ENCODE peak calls at places on chromosomes 2 and 18, in nine cellular contexts. One of them, this sample, is unnamed.
A peak's percentile ranks its signal among the peaks of the same experiment; 100 is the strongest.

GRCh38 chr2:210007895-210008294 is 5.5 kb downstream of the RPE start:
- DNase-seq in mesendoderm: no peak
- DNase-seq in B cell: no peak
- DNase-seq in GM04504: no peak
- DNase-seq in pons: peak; percentile 63
- DNase-seq in left cardiac atrium: no peak
- DNase-seq in stimulated activated CD4-positive, alpha-beta T cell treated with anti-CD3 and anti-CD28 coated beads, Interleukin-1b, Interleukin-23, amount 100 ng/mL, for 48 hours: no peak
- DNase-seq in nephron progenitor cell: no peak
- DNase-seq in occipital lobe: no peak
- DNase-seq in this sample: no peak

GRCh38 chr2:8370258-8370802 is 311.5 kb upstream of the ID2 start:
- DNase-seq in mesendoderm: no peak
- DNase-seq in B cell: no peak
- DNase-seq in GM04504: no peak
- DNase-seq in pons: no peak
- DNase-seq in left cardiac atrium: no peak
- DNase-seq in stimulated activated CD4-positive, alpha-beta T cell treated with anti-CD3 and anti-CD28 coated beads, Interleukin-1b, Interleukin-23, amount 100 ng/mL, for 48 hours: no peak
- DNase-seq in nephron progenitor cell: no peak
- DNase-seq in occipital lobe: no peak
- DNase-seq in this sample: no peak

GRCh38 chr2:26983746-26984145 is 13.3 kb downstream of the MAPRE3 start:
- DNase-seq in mesendoderm: no peak
- DNase-seq in B cell: no peak
- DNase-seq in GM04504: no peak
- DNase-seq in pons: no peak
- DNase-seq in left cardiac atrium: no peak
- DNase-seq in stimulated activated CD4-positive, alpha-beta T cell treated with anti-CD3 and anti-CD28 coated beads, Interleukin-1b, Interleukin-23, amount 100 ng/mL, for 48 hours: no peak
- DNase-seq in nephron progenitor cell: no peak
- DNase-seq in occipital lobe: no peak
- DNase-seq in this sample: no peak

GRCh38 chr2:242038928-242039341 is 169.4 kb downstream of the RTP5 start:
- DNase-seq in mesendoderm: no peak
- DNase-seq in B cell: no peak
- DNase-seq in GM04504: no peak
- DNase-seq in pons: no peak
- DNase-seq in left cardiac atrium: no peak
- DNase-seq in stimulated activated CD4-positive, alpha-beta T cell treated with anti-CD3 and anti-CD28 coated beads, Interleukin-1b, Interleukin-23, amount 100 ng/mL, for 48 hours: no peak
- DNase-seq in nephron progenitor cell: no peak
- DNase-seq in occipital lobe: no peak
- DNase-seq in this sample: no peak

GRCh38 chr2:66729391-66729790 is 294.5 kb downstream of the MEIS1 start:
- DNase-seq in mesendoderm: no peak
- DNase-seq in B cell: no peak
- DNase-seq in GM04504: peak; percentile 5
- DNase-seq in pons: no peak
- DNase-seq in left cardiac atrium: no peak
- DNase-seq in stimulated activated CD4-positive, alpha-beta T cell treated with anti-CD3 and anti-CD28 coated beads, Interleukin-1b, Interleukin-23, amount 100 ng/mL, for 48 hours: no peak
- DNase-seq in nephron progenitor cell: no peak
- DNase-seq in occipital lobe: no peak
- DNase-seq in this sample: no peak

GRCh38 chr2:79511320-79511951 is 1.4 kb upstream of the CTNNA2 start:
- DNase-seq in mesendoderm: peak; percentile 88
- DNase-seq in B cell: no peak
- DNase-seq in GM04504: peak; percentile 2
- DNase-seq in pons: peak; percentile 47
- DNase-seq in left cardiac atrium: no peak
- DNase-seq in stimulated activated CD4-positive, alpha-beta T cell treated with anti-CD3 and anti-CD28 coated beads, Interleukin-1b, Interleukin-23, amount 100 ng/mL, for 48 hours: no peak
- DNase-seq in nephron progenitor cell: peak; percentile 88
- DNase-seq in occipital lobe: no peak
- DNase-seq in this sample: peak; percentile 1

GRCh38 chr2:35933031-35933430 is 422.5 kb upstream of the CRIM1 start:
- DNase-seq in mesendoderm: no peak
- DNase-seq in B cell: no peak
- DNase-seq in GM04504: no peak
- DNase-seq in pons: no peak
- DNase-seq in left cardiac atrium: no peak
- DNase-seq in stimulated activated CD4-positive, alpha-beta T cell treated with anti-CD3 and anti-CD28 coated beads, Interleukin-1b, Interleukin-23, amount 100 ng/mL, for 48 hours: no peak
- DNase-seq in nephron progenitor cell: no peak
- DNase-seq in occipital lobe: no peak
- DNase-seq in this sample: no peak

GRCh38 chr2:102139851-102140250 is 2.7 kb upstream of the IL1R1 start:
- DNase-seq in mesendoderm: no peak
- DNase-seq in B cell: no peak
- DNase-seq in GM04504: no peak
- DNase-seq in pons: no peak
- DNase-seq in left cardiac atrium: no peak
- DNase-seq in stimulated activated CD4-positive, alpha-beta T cell treated with anti-CD3 and anti-CD28 coated beads, Interleukin-1b, Interleukin-23, amount 100 ng/mL, for 48 hours: no peak
- DNase-seq in nephron progenitor cell: no peak
- DNase-seq in occipital lobe: no peak
- DNase-seq in this sample: no peak

GRCh38 chr2:38178556-38179419 is 102.8 kb upstream of the CYP1B1 start:
- DNase-seq in mesendoderm: peak; percentile 70
- DNase-seq in B cell: no peak
- DNase-seq in GM04504: peak; percentile 76
- DNase-seq in pons: peak; percentile 79
- DNase-seq in left cardiac atrium: no peak
- DNase-seq in stimulated activated CD4-positive, alpha-beta T cell treated with anti-CD3 and anti-CD28 coated beads, Interleukin-1b, Interleukin-23, amount 100 ng/mL, for 48 hours: no peak
- DNase-seq in nephron progenitor cell: no peak
- DNase-seq in occipital lobe: no peak
- DNase-seq in this sample: no peak

GRCh38 chr18:7512326-7512725 is 54.8 kb upstream of the PTPRM start:
- DNase-seq in mesendoderm: no peak
- DNase-seq in B cell: no peak
- DNase-seq in GM04504: no peak
- DNase-seq in pons: no peak
- DNase-seq in left cardiac atrium: no peak
- DNase-seq in stimulated activated CD4-positive, alpha-beta T cell treated with anti-CD3 and anti-CD28 coated beads, Interleukin-1b, Interleukin-23, amount 100 ng/mL, for 48 hours: no peak
- DNase-seq in nephron progenitor cell: no peak
- DNase-seq in occipital lobe: no peak
- DNase-seq in this sample: no peak

GRCh38 chr18:2656237-2657042 is 914 bp downstream of the SMCHD1 start:
- DNase-seq in mesendoderm: peak; percentile 74
- DNase-seq in B cell: peak; percentile 44
- DNase-seq in GM04504: peak; percentile 17
- DNase-seq in pons: no peak
- DNase-seq in left cardiac atrium: peak; percentile 58
- DNase-seq in stimulated activated CD4-positive, alpha-beta T cell treated with anti-CD3 and anti-CD28 coated beads, Interleukin-1b, Interleukin-23, amount 100 ng/mL, for 48 hours: peak; percentile 55
- DNase-seq in nephron progenitor cell: peak; percentile 62
- DNase-seq in occipital lobe: no peak
- DNase-seq in this sample: no peak

GRCh38 chr2:141778315-141778835 is 352.4 kb downstream of the LRP1B start:
- DNase-seq in mesendoderm: no peak
- DNase-seq in B cell: no peak
- DNase-seq in GM04504: no peak
- DNase-seq in pons: no peak
- DNase-seq in left cardiac atrium: no peak
- DNase-seq in stimulated activated CD4-positive, alpha-beta T cell treated with anti-CD3 and anti-CD28 coated beads, Interleukin-1b, Interleukin-23, amount 100 ng/mL, for 48 hours: no peak
- DNase-seq in nephron progenitor cell: no peak
- DNase-seq in occipital lobe: no peak
- DNase-seq in this sample: no peak

GRCh38 chr2:217801711-217802110 is 201.1 kb downstream of the TNS1 start:
- DNase-seq in mesendoderm: no peak
- DNase-seq in B cell: no peak
- DNase-seq in GM04504: no peak
- DNase-seq in pons: no peak
- DNase-seq in left cardiac atrium: no peak
- DNase-seq in stimulated activated CD4-positive, alpha-beta T cell treated with anti-CD3 and anti-CD28 coated beads, Interleukin-1b, Interleukin-23, amount 100 ng/mL, for 48 hours: no peak
- DNase-seq in nephron progenitor cell: no peak
- DNase-seq in occipital lobe: no peak
- DNase-seq in this sample: no peak

GRCh38 chr18:24219561-24220317 is 80.9 kb downstream of the CABYR start:
- DNase-seq in mesendoderm: no peak
- DNase-seq in B cell: no peak
- DNase-seq in GM04504: no peak
- DNase-seq in pons: peak; percentile 76
- DNase-seq in left cardiac atrium: no peak
- DNase-seq in stimulated activated CD4-positive, alpha-beta T cell treated with anti-CD3 and anti-CD28 coated beads, Interleukin-1b, Interleukin-23, amount 100 ng/mL, for 48 hours: no peak
- DNase-seq in nephron progenitor cell: no peak
- DNase-seq in occipital lobe: no peak
- DNase-seq in this sample: no peak

GRCh38 chr2:101064868-101065549 is 62.9 kb downstream of the RPL31 start:
- DNase-seq in mesendoderm: no peak
- DNase-seq in B cell: no peak
- DNase-seq in GM04504: no peak
- DNase-seq in pons: peak; percentile 45
- DNase-seq in left cardiac atrium: no peak
- DNase-seq in stimulated activated CD4-positive, alpha-beta T cell treated with anti-CD3 and anti-CD28 coated beads, Interleukin-1b, Interleukin-23, amount 100 ng/mL, for 48 hours: no peak
- DNase-seq in nephron progenitor cell: no peak
- DNase-seq in occipital lobe: no peak
- DNase-seq in this sample: no peak

GRCh38 chr2:33000986-33001385 is 54.2 kb downstream of the LTBP1 start:
- DNase-seq in mesendoderm: no peak
- DNase-seq in B cell: no peak
- DNase-seq in GM04504: peak; percentile 27
- DNase-seq in pons: no peak
- DNase-seq in left cardiac atrium: no peak
- DNase-seq in stimulated activated CD4-positive, alpha-beta T cell treated with anti-CD3 and anti-CD28 coated beads, Interleukin-1b, Interleukin-23, amount 100 ng/mL, for 48 hours: no peak
- DNase-seq in nephron progenitor cell: no peak
- DNase-seq in occipital lobe: no peak
- DNase-seq in this sample: no peak

GRCh38 chr2:113672297-113672696 is 45.2 kb downstream of the RABL2A start:
- DNase-seq in mesendoderm: no peak
- DNase-seq in B cell: no peak
- DNase-seq in GM04504: no peak
- DNase-seq in pons: no peak
- DNase-seq in left cardiac atrium: no peak
- DNase-seq in stimulated activated CD4-positive, alpha-beta T cell treated with anti-CD3 and anti-CD28 coated beads, Interleukin-1b, Interleukin-23, amount 100 ng/mL, for 48 hours: no peak
- DNase-seq in nephron progenitor cell: no peak
- DNase-seq in occipital lobe: no peak
- DNase-seq in this sample: no peak

GRCh38 chr2:26942543-26943295 is 27.7 kb upstream of the MAPRE3 start:
- DNase-seq in mesendoderm: peak; percentile 87
- DNase-seq in B cell: peak; percentile 54
- DNase-seq in GM04504: no peak
- DNase-seq in pons: peak; percentile 80
- DNase-seq in left cardiac atrium: peak; percentile 70
- DNase-seq in stimulated activated CD4-positive, alpha-beta T cell treated with anti-CD3 and anti-CD28 coated beads, Interleukin-1b, Interleukin-23, amount 100 ng/mL, for 48 hours: peak; percentile 66
- DNase-seq in nephron progenitor cell: peak; percentile 81
- DNase-seq in occipital lobe: peak; percentile 19
- DNase-seq in this sample: peak; percentile 47